ENCODE peak calls at places on chromosome 13, in seven cellular contexts. X is fibroblast of lung, N is thoracic aorta, Y is colonic mucosa, M is breast epithelium, A is K562, B is cardiac muscle cell. Z is an unnamed sample.

GRCh38 chr13:111789011-111789410 is 277.9 kb upstream of the SOX1 start:
- DNase-seq in X (no peak), N (no peak), Y (no peak), M (no peak), A (no peak), B (no peak), Z (no peak)

GRCh38 chr13:113981611-113982295 is 7.9 kb upstream of the C13orf46 start:
- DNase-seq in X (no peak), N (peak; percentile 0), Y (no peak), M (no peak), A (no peak), B (no peak), Z (no peak)

GRCh38 chr13:80572308-80572676 is 231.4 kb upstream of the SPRY2 start:
- DNase-seq in X (no peak), N (no peak), Y (no peak), M (no peak), A (no peak), B (no peak), Z (no peak)

GRCh38 chr13:44219808-44220544 is 153.6 kb upstream of the SERP2 start:
- DNase-seq in X (peak; percentile 92), N (no peak), Y (no peak), M (no peak), A (no peak), B (peak; percentile 58), Z (no peak)

GRCh38 chr13:97261254-97262015 is 39.3 kb downstream of the MBNL2 start:
- DNase-seq in X (no peak), N (no peak), Y (no peak), M (no peak), A (no peak), B (no peak), Z (no peak)

GRCh38 chr13:95497307-95497943 is 55.1 kb upstream of the CLDN10 start:
- DNase-seq in X (no peak), N (no peak), Y (no peak), M (peak; percentile 23), A (no peak), B (no peak), Z (no peak)

GRCh38 chr13:92355213-92355612 is 871.4 kb upstream of the GPC6 start:
- DNase-seq in X (peak; percentile 46), N (no peak), Y (peak; percentile 27), M (no peak), A (peak; percentile 59), B (peak; percentile 84), Z (no peak)

GRCh38 chr13:28822801-28823200 is 2.7 kb downstream of the MTUS2 start:
- DNase-seq in X (no peak), N (no peak), Y (no peak), M (no peak), A (no peak), B (no peak), Z (no peak)

GRCh38 chr13:77184455-77184854 is 142.4 kb downstream of the MYCBP2 start:
- DNase-seq in X (no peak), N (no peak), Y (no peak), M (no peak), A (no peak), B (no peak), Z (no peak)

GRCh38 chr13:101417043-101417406 is 717 bp upstream of the NALCN start:
- DNase-seq in X (peak; percentile 64), N (no peak), Y (no peak), M (no peak), A (no peak), B (peak; percentile 65), Z (no peak)

GRCh38 chr13:52975969-52976368 is 52.6 kb upstream of the OLFM4 start:
- DNase-seq in X (no peak), N (no peak), Y (no peak), M (no peak), A (no peak), B (no peak), Z (no peak)

GRCh38 chr13:95326695-95327094 is 25.4 kb upstream of the ABCC4 start:
- DNase-seq in X (no peak), N (no peak), Y (no peak), M (no peak), A (no peak), B (no peak), Z (no peak)

GRCh38 chr13:40207110-40207478 is 459.3 kb downstream of the FOXO1 start:
- DNase-seq in X (no peak), N (no peak), Y (no peak), M (no peak), A (no peak), B (no peak), Z (no peak)

GRCh38 chr13:110559986-110560385 is 1.5 kb downstream of the RAB20 start:
- DNase-seq in X (no peak), N (no peak), Y (no peak), M (no peak), A (no peak), B (no peak), Z (no peak)

GRCh38 chr13:113490496-113491417 is at the start of gene DCUN1D2:
- DNase-seq in X (peak; percentile 95), N (peak; percentile 71), Y (peak; percentile 93), M (peak; percentile 88), A (peak; percentile 89), B (peak; percentile 99), Z (peak; percentile 66)

GRCh38 chr13:61202042-61202441 is 213.6 kb downstream of the PCDH20 start:
- DNase-seq in X (no peak), N (no peak), Y (no peak), M (no peak), A (no peak), B (no peak), Z (no peak)

GRCh38 chr13:76723551-76724232 is 162.5 kb downstream of the KCTD12 start:
- DNase-seq in X (peak; percentile 89), N (no peak), Y (no peak), M (no peak), A (no peak), B (peak; percentile 82), Z (no peak)

DNA sequence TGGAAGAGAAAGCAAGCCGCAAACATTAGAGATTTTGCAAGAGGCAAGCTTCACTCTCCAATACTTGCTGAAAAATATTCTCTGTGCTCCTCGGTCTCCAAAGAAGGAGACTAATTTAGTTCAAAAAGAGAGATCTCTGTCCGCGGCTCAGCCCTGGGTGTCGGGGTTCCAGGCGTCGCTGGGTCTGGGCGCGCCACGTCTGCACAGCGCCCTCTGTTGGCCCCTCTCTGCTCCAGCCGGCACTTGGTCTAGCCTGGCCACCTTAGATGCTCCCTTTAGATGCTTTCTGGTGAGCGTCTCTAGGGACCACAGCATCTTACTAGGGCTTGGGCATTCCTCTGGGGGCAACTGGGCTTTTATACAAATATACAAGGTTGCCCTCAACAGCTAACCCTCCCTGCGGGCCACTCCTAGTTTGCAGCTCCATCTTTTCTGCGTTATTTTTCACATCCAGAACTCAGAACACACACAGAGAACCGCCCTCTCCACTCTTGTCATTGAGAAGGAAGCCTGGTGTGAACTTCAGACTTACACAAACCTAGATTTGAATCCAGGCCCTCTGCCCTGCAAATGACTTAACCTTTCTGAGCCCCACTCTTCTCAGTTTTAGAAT is 78.3 kb downstream of the CYSLTR2 start:
- DNase-seq in X (no peak), N (no peak), Y (peak; percentile 56), M (no peak), A (peak; percentile 57), B (peak; percentile 52), Z (peak; percentile 56)
- TF ChIP-seq CTCF in X (peak; percentile 15), N (no peak), Y (peak; percentile 66), M (peak; percentile 13), A (peak; percentile 70), B (peak; percentile 70), Z (peak; percentile 76)

DNA sequence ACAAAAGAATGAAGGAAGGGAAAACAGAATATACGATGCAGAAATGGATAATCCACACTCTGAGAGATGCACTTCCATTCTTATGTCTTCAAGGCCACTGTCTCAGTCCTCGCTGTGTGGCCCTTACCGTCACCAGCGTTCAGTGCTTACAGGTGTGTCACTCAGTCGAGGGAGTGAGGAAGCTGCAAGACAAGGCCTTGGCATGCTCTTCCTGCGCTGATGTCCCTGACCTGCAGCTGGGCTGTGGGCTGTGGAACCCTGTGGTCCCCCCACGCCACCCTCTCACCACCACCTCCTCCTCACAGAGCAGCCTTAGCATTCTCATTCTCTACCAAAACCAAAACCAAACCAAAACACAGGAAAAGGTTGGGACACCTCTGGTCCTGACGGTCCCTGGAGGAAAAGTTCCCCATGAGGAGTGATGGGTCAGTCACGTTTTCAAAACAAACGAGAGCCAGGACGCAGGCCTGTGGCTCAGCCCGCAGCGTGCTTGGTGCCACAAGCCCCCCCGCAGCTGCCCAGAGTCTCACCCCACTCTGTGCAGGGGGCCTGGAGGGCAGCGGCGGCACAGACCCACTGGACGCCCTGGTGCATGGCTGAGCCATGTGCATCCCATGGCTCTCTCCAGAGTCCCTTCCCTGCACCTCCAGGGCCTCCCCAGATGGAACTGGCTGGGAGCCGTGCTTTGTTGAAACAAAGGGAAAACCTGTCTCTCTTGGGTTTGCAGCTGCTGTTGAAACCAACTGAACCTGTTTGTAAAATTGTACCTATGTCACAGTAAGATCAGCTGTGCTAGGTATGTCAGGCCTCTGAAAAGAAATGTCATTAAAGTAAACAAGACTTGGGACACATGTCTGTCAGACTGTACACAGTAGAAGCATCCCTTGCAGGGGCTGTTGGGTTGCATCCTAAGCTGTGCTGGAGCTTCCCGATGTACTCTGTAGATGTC is 48.3 kb upstream of the GPR183 start:
- DNase-seq in X (no peak), N (no peak), Y (no peak), M (no peak), A (no peak), B (no peak), Z (no peak)
- H3K27ac ChIP-seq in X (peak overlapping the region; percentile 55), N (peak overlapping the region; percentile 46), Y (peak overlapping the region; percentile 58), M (peak overlapping the region; percentile 86), A (peak overlapping the region; percentile 90), B (no peak overlapping the region), Z (peak overlapping the region; percentile 97)

GRCh38 chr13:109451726-109452125 is 334.7 kb downstream of the IRS2 start:
- DNase-seq in X (no peak), N (no peak), Y (no peak), M (no peak), A (no peak), B (no peak), Z (no peak)

GRCh38 chr13:109448629-109449028 is 337.8 kb downstream of the IRS2 start:
- DNase-seq in X (no peak), N (no peak), Y (no peak), M (no peak), A (no peak), B (no peak), Z (no peak)

DNA sequence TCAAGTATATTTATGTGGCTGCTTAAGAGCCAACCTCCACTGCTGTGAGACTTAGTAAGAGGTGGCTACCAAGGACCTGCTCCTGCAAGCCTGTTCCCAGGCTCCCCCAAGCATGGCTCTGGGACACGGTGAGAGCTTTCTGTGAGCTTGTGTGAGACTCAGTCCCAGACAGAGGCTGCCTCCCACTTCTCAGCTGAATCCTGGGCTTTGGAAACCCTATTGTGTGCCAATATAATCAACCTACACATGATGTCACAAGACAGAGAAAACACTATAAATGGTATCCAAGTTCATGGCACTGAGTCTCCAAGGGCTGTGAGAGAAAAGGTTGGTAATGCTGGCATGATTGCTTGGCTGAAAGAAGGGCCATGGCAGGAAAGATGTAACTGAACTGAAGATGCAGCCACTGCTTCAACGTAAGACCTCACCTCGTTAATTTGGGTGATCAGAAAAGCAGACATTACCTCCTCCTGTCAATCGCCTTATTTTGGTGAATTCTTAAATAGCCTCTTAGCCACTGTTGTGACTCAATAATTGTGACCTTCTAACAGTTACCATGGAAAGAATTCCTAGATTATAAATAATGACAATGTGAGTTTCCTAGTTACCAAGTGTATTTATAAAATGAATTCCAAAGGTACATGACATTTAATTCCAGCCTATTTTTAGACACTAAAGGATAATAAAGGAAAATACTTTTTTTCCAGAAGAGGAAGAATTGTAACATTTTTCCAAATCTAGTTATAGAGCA is 332.0 kb downstream of the IRS2 start:
- DNase-seq in X (peak; percentile 60), N (peak; percentile 7), Y (no peak), M (no peak), A (no peak), B (no peak), Z (no peak)
- H3K27me3 ChIP-seq in X (no peaks in the 10 kb centered on the region), N (no peaks in the 10 kb centered on the region), Y (no peaks in the 10 kb centered on the region), M (no peaks in the 10 kb centered on the region), A (no peaks in the 10 kb centered on the region), B (no peaks in the 10 kb centered on the region), Z (no peaks in the 10 kb centered on the region)

GRCh38 chr13:38872693-38873092 is 117.9 kb downstream of the STOML3 start:
- DNase-seq in X (peak; percentile 36), N (no peak), Y (no peak), M (no peak), A (peak; percentile 9), B (peak; percentile 57), Z (peak; percentile 5)
- TF ChIP-seq CTCF in X (peak; percentile 28), N (no peak), Y (no peak), M (no peak), A (peak; percentile 63), B (peak; percentile 67), Z (peak; percentile 46)